ENCODE peak calls at places on chromosome 17, in six cellular contexts. One of them, this sample, is unnamed.

GRCh38 chr17:17935321-17936271 is 36.6 kb downstream of the TOM1L2 start:
- DNase-seq in HCT116: no peak
- DNase-seq in sigmoid colon: peak; percentile 75
- DNase-seq in stomach: no peak
- DNase-seq in breast epithelium: no peak
- DNase-seq in GM23338: no peak
- DNase-seq in this sample: no peak

GRCh38 chr17:65559802-65560627 is 1.4 kb downstream of the AXIN2 start:
- DNase-seq in GM23338: peak; percentile 71
- DNase-seq in stomach: peak; percentile 30
- DNase-seq in breast epithelium: peak; percentile 31
- DNase-seq in sigmoid colon: no peak
- DNase-seq in HCT116: no peak
- DNase-seq in this sample: no peak

GRCh38 chr17:62892870-62893338 is 73.1 kb upstream of the TANC2 start:
- DNase-seq in sigmoid colon: peak; percentile 72
- DNase-seq in GM23338: peak; percentile 40
- DNase-seq in HCT116: no peak
- DNase-seq in breast epithelium: peak; percentile 71
- DNase-seq in stomach: peak; percentile 40
- DNase-seq in this sample: no peak

GRCh38 chr17:77281024-77281903 is 140.5 kb downstream of the SEC14L1 start:
- DNase-seq in sigmoid colon: peak; percentile 76
- DNase-seq in HCT116: no peak
- DNase-seq in stomach: peak; percentile 74
- DNase-seq in GM23338: peak; percentile 80
- DNase-seq in breast epithelium: peak; percentile 53
- DNase-seq in this sample: no peak

GRCh38 chr17:2277430-2278170 is 26.0 kb downstream of the SMG6 start:
- DNase-seq in stomach: no peak
- DNase-seq in breast epithelium: no peak
- DNase-seq in sigmoid colon: no peak
- DNase-seq in HCT116: no peak
- DNase-seq in GM23338: no peak
- DNase-seq in this sample: no peak

GRCh38 chr17:50060951-50061712 is 5.2 kb downstream of the ITGA3 start:
- DNase-seq in stomach: peak; percentile 76
- DNase-seq in breast epithelium: no peak
- DNase-seq in GM23338: no peak
- DNase-seq in sigmoid colon: peak; percentile 97
- DNase-seq in HCT116: no peak
- DNase-seq in this sample: no peak

GRCh38 chr17:48878920-48879898 is 13.4 kb upstream of the ATP5MC1 start:
- DNase-seq in GM23338: peak; percentile 92
- DNase-seq in sigmoid colon: no peak
- DNase-seq in stomach: peak; percentile 53
- DNase-seq in breast epithelium: no peak
- DNase-seq in HCT116: peak; percentile 82
- DNase-seq in this sample: no peak

GRCh38 chr17:17494499-17495447 is 1.4 kb downstream of the RASD1 start:
- DNase-seq in GM23338: peak; percentile 83
- DNase-seq in HCT116: no peak
- DNase-seq in breast epithelium: peak; percentile 40
- DNase-seq in sigmoid colon: peak; percentile 79
- DNase-seq in stomach: peak; percentile 63
- DNase-seq in this sample: no peak

GRCh38 chr17:1379930-1380313 is 20.1 kb downstream of the YWHAE start:
- DNase-seq in GM23338: no peak
- DNase-seq in sigmoid colon: no peak
- DNase-seq in HCT116: no peak
- DNase-seq in stomach: no peak
- DNase-seq in breast epithelium: no peak
- DNase-seq in this sample: no peak

GRCh38 chr17:39663340-39663687 is 1.8 kb upstream of the TCAP start:
- DNase-seq in HCT116: no peak
- DNase-seq in stomach: no peak
- DNase-seq in breast epithelium: no peak
- DNase-seq in GM23338: peak; percentile 64
- DNase-seq in sigmoid colon: no peak
- DNase-seq in this sample: no peak

GRCh38 chr17:688100-688989 is 26.3 kb downstream of the VPS53 start:
- DNase-seq in HCT116: no peak
- DNase-seq in sigmoid colon: no peak
- DNase-seq in breast epithelium: no peak
- DNase-seq in GM23338: peak; percentile 67
- DNase-seq in stomach: no peak
- DNase-seq in this sample: no peak

GRCh38 chr17:50631908-50632571 is 2.6 kb upstream of the ABCC3 start:
- DNase-seq in sigmoid colon: no peak
- DNase-seq in GM23338: no peak
- DNase-seq in HCT116: no peak
- DNase-seq in breast epithelium: no peak
- DNase-seq in stomach: no peak
- DNase-seq in this sample: no peak

GRCh38 chr17:2151634-2152033 is 96.7 kb downstream of the HIC1 start:
- DNase-seq in stomach: no peak
- DNase-seq in HCT116: no peak
- DNase-seq in sigmoid colon: no peak
- DNase-seq in breast epithelium: no peak
- DNase-seq in GM23338: no peak
- DNase-seq in this sample: no peak

GRCh38 chr17:46717999-46718398 is 100.5 kb downstream of the WNT3 start:
- DNase-seq in HCT116: no peak
- DNase-seq in breast epithelium: no peak
- DNase-seq in stomach: no peak
- DNase-seq in sigmoid colon: no peak
- DNase-seq in GM23338: no peak
- DNase-seq in this sample: no peak

GRCh38 chr17:18928726-18929125 is 23.2 kb upstream of the SLC5A10 start:
- DNase-seq in sigmoid colon: no peak
- DNase-seq in HCT116: no peak
- DNase-seq in breast epithelium: no peak
- DNase-seq in GM23338: peak; percentile 43
- DNase-seq in stomach: no peak
- DNase-seq in this sample: no peak

GRCh38 chr17:66925811-66926500 is 38.6 kb upstream of the CACNG4 start:
- DNase-seq in GM23338: no peak
- DNase-seq in sigmoid colon: no peak
- DNase-seq in HCT116: no peak
- DNase-seq in breast epithelium: no peak
- DNase-seq in stomach: no peak
- DNase-seq in this sample: no peak

GRCh38 chr17:76370261-76370993 is 14.0 kb upstream of the SPHK1 start:
- DNase-seq in HCT116: no peak
- DNase-seq in breast epithelium: peak; percentile 87
- DNase-seq in sigmoid colon: peak; percentile 90
- DNase-seq in GM23338: peak; percentile 62
- DNase-seq in stomach: peak; percentile 47
- DNase-seq in this sample: no peak

GRCh38 chr17:80962356-80963329 is 29.0 kb upstream of the CHMP6 start:
- DNase-seq in breast epithelium: no peak
- DNase-seq in HCT116: no peak
- DNase-seq in sigmoid colon: no peak
- DNase-seq in GM23338: no peak
- DNase-seq in stomach: no peak
- DNase-seq in this sample: no peak

GRCh38 chr17:20935740-20936139 is 107.1 kb downstream of the USP22 start:
- DNase-seq in sigmoid colon: no peak
- DNase-seq in breast epithelium: no peak
- DNase-seq in stomach: no peak
- DNase-seq in GM23338: no peak
- DNase-seq in HCT116: no peak
- DNase-seq in this sample: no peak

GRCh38 chr17:12664894-12665262 is 812 bp upstream of the MYOCD start:
- DNase-seq in GM23338: peak; percentile 47
- DNase-seq in HCT116: no peak
- DNase-seq in sigmoid colon: no peak
- DNase-seq in stomach: no peak
- DNase-seq in breast epithelium: no peak
- DNase-seq in this sample: no peak

GRCh38 chr17:50903604-50904521 is 37.7 kb upstream of the TOB1 start:
- DNase-seq in GM23338: no peak
- DNase-seq in breast epithelium: no peak
- DNase-seq in HCT116: no peak
- DNase-seq in stomach: no peak
- DNase-seq in sigmoid colon: no peak
- DNase-seq in this sample: no peak

GRCh38 chr17:28340374-28340773 is 4.8 kb downstream of the TNFAIP1 start:
- DNase-seq in GM23338: no peak
- DNase-seq in breast epithelium: no peak
- DNase-seq in stomach: no peak
- DNase-seq in sigmoid colon: no peak
- DNase-seq in HCT116: no peak
- DNase-seq in this sample: no peak

DNA sequence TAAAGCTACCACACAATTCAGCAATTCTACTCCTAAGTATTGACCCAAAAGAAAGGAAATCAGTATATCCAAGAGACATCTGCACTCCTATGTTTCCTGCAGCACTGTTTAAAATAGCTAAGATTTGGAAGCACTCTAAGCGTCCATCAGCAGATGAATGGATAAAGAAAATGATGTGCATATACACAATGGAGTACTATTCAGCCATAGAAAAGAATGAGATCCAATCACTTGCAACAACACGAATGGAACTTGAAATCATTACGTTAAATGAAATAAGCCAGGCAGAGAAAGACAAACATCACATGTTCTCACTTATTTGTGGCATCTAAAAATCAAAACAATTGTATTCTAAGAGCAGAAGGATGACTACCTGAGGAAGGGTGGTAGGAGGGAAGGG is 1.5 kb downstream of the SLFN11 start:
- DNase-seq in stomach: no peak
- DNase-seq in breast epithelium: no peak
- DNase-seq in sigmoid colon: no peak
- DNase-seq in GM23338: no peak
- DNase-seq in HCT116: no peak
- DNase-seq in this sample: no peak
- H3K4me1 ChIP-seq in stomach: peaks cover 47% of the 10 kb centered on the region
- H3K4me1 ChIP-seq in breast epithelium: no peaks in the 10 kb centered on the region
- H3K4me1 ChIP-seq in sigmoid colon: no peaks in the 10 kb centered on the region
- H3K4me1 ChIP-seq in GM23338: peaks cover 27% of the 10 kb centered on the region
- H3K4me1 ChIP-seq in HCT116: no peaks in the 10 kb centered on the region
- H3K4me1 ChIP-seq in this sample: peaks cover 17% of the 10 kb centered on the region

GRCh38 chr17:78745407-78746088 is 36.5 kb downstream of the CYTH1 start:
- DNase-seq in sigmoid colon: no peak
- DNase-seq in breast epithelium: no peak
- DNase-seq in GM23338: peak; percentile 80
- DNase-seq in stomach: no peak
- DNase-seq in HCT116: no peak
- DNase-seq in this sample: no peak
- H3K27ac ChIP-seq in sigmoid colon: no peak overlapping the region
- H3K27ac ChIP-seq in breast epithelium: no peak overlapping the region
- H3K27ac ChIP-seq in GM23338: no peak overlapping the region
- H3K27ac ChIP-seq in stomach: peak overlapping the region; percentile 54
- H3K27ac ChIP-seq in HCT116: no peak overlapping the region
- H3K27ac ChIP-seq in this sample: peak overlapping the region; percentile 92

DNA sequence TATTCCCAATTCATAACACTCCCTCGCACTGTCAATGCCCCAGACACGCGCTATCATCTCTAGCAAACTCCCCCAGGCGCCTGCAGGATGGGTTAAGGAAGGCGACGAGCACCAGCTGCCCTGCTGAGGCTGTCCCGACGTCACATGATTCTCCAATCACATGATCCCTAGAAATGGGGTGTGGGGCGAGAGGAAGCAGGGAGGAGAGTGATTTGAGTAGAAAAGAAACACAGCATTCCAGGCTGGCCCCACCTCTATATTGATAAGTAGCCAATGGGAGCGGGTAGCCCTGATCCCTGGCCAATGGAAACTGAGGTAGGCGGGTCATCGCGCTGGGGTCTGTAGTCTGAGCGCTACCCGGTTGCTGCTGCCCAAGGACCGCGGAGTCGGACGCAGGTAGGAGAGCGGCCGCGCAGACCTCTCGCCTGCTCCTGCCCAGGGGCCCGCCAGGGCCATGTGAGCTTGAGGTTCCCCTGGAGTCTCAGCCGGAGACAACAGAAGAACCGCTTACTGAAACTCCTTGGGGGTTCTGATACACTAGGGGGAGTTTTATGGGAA is at the start of gene GRN:
- DNase-seq in HCT116: peak; percentile 99
- DNase-seq in sigmoid colon: peak; percentile 98
- DNase-seq in GM23338: peak; percentile 100
- DNase-seq in stomach: peak; percentile 96
- DNase-seq in breast epithelium: peak; percentile 98
- DNase-seq in this sample: no peak
- TF ChIP-seq POLR2AphosphoS5 in HCT116: peak; percentile 95
- TF ChIP-seq POLR2AphosphoS5 in sigmoid colon: peak; percentile 88
- TF ChIP-seq POLR2AphosphoS5 in GM23338: peak; percentile 85
- TF ChIP-seq POLR2AphosphoS5 in stomach: peak; percentile 87
- TF ChIP-seq POLR2AphosphoS5 in breast epithelium: peak; percentile 86
- TF ChIP-seq POLR2AphosphoS5 in this sample: peak; percentile 94

GRCh38 chr17:79936661-79937434 is 97.6 kb upstream of the CBX4 start:
- DNase-seq in GM23338: no peak
- DNase-seq in sigmoid colon: no peak
- DNase-seq in stomach: no peak
- DNase-seq in HCT116: no peak
- DNase-seq in breast epithelium: no peak
- DNase-seq in this sample: no peak
- H3K4me1 ChIP-seq in GM23338: peaks cover 38% of the 10 kb centered on the region
- H3K4me1 ChIP-seq in sigmoid colon: no peaks in the 10 kb centered on the region
- H3K4me1 ChIP-seq in stomach: peaks cover 21% of the 10 kb centered on the region
- H3K4me1 ChIP-seq in HCT116: peaks cover 19% of the 10 kb centered on the region
- H3K4me1 ChIP-seq in breast epithelium: no peaks in the 10 kb centered on the region
- H3K4me1 ChIP-seq in this sample: peaks cover 26% of the 10 kb centered on the region

DNA sequence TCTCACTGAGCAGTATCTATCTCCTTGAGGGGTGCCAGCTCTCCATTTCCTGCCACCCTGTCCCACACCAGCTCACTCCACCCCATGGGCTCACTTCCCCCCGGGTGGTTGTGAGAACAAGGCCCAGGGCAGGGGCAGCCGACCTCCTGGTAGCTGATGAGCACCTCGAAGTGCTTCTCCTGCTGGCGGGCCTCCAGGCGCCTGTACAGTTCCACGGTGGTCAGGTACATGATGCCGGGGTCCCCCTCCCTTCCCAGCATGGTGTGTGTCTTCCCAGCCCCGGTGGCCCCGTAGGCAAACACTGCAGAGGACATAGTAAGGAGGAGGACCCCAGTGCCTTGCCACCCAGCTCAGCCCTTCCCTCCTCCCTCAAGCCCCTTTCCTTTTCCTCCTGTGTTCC is 12.5 kb downstream of the KIF18B start:
- DNase-seq in GM23338: no peak
- DNase-seq in breast epithelium: no peak
- DNase-seq in sigmoid colon: peak; percentile 62
- DNase-seq in HCT116: no peak
- DNase-seq in stomach: no peak
- DNase-seq in this sample: no peak
- H3K27ac ChIP-seq in GM23338: no peak overlapping the region
- H3K27ac ChIP-seq in breast epithelium: no peak overlapping the region
- H3K27ac ChIP-seq in sigmoid colon: no peak overlapping the region
- H3K27ac ChIP-seq in HCT116: no peak overlapping the region
- H3K27ac ChIP-seq in stomach: no peak overlapping the region
- H3K27ac ChIP-seq in this sample: no peak overlapping the region

GRCh38 chr17:4365103-4365627 is 1.3 kb downstream of the UBE2G1 start:
- DNase-seq in sigmoid colon: peak; percentile 96
- DNase-seq in stomach: peak; percentile 90
- DNase-seq in HCT116: peak; percentile 86
- DNase-seq in GM23338: peak; percentile 94
- DNase-seq in breast epithelium: peak; percentile 84
- DNase-seq in this sample: no peak
- TF ChIP-seq POLR2AphosphoS5 in sigmoid colon: peak; percentile 86
- TF ChIP-seq POLR2AphosphoS5 in stomach: peak; percentile 51
- TF ChIP-seq POLR2AphosphoS5 in HCT116: peak; percentile 73
- TF ChIP-seq POLR2AphosphoS5 in GM23338: peak; percentile 56
- TF ChIP-seq POLR2AphosphoS5 in breast epithelium: no peak
- TF ChIP-seq POLR2AphosphoS5 in this sample: peak; percentile 62

This sample was measured in vagina.